ENCODE peak calls at places on chromosome 7, in eight cellular contexts. W is AG10803; F is CD8-positive, alpha-beta T cell; J is mesothelial cell of epicardium; U is A549; G is IMR-90; E is Panc1; K is MM.1S. H is an unnamed sample.

GRCh38 chr7:15753834-15754600 is 67.5 kb upstream of the MEOX2 start:
- DNase-seq in K (no peak), U (no peak), E (no peak), J (no peak), G (no peak), W (peak), F (no peak), H (no peak)

GRCh38 chr7:101162551-101163280 is 2.7 kb downstream of the VGF start:
- DNase-seq in G (peak), E (no peak), J (peak), K (no peak), U (no peak), F (no peak), W (peak), H (no peak)

GRCh38 chr7:45055016-45055415 is 33.8 kb downstream of the NACAD start:
- DNase-seq in W (no peak), J (no peak), E (no peak), K (no peak), U (no peak), F (no peak), G (no peak), H (no peak)

GRCh38 chr7:36390199-36391090 is 783 bp downstream of the ANLN start:
- DNase-seq in F (peak), W (peak), J (peak), U (peak), G (peak), E (peak), K (peak), H (peak)

GRCh38 chr7:37484460-37485063 is 35.9 kb upstream of the ELMO1 start:
- DNase-seq in W (no peak), G (no peak), K (no peak), F (no peak), U (no peak), J (no peak), E (no peak), H (no peak)

GRCh38 chr7:26860361-26860760 is 4.0 kb downstream of the SKAP2 start:
- DNase-seq in E (peak), J (no peak), W (no peak), G (no peak), U (no peak), F (no peak), K (no peak), H (no peak)

GRCh38 chr7:47988496-47989386 is 9.3 kb upstream of the HUS1 start:
- DNase-seq in W (no peak), K (peak), F (no peak), E (no peak), U (peak), G (peak), J (no peak), H (no peak)

GRCh38 chr7:12410523-12410922 is 6.9 kb upstream of the VWDE start:
- DNase-seq in J (no peak), W (no peak), U (no peak), F (no peak), K (no peak), G (no peak), E (no peak), H (no peak)

GRCh38 chr7:67950321-67951083 is 953.9 kb downstream of the TYW1 start:
- DNase-seq in U (no peak), E (no peak), F (no peak), W (peak), K (no peak), J (no peak), G (no peak), H (no peak)

GRCh38 chr7:159099711-159100231 is 44.9 kb downstream of the VIPR2 start:
- DNase-seq in J (no peak), W (no peak), E (no peak), F (peak), G (no peak), K (no peak), U (no peak), H (peak)

GRCh38 chr7:27248911-27249723 is 6.5 kb downstream of the EVX1 start:
- DNase-seq in J (no peak), E (no peak), U (no peak), G (no peak), K (no peak), F (no peak), W (peak), H (no peak)

GRCh38 chr7:93715234-93715633 is 140.7 kb upstream of the CALCR start:
- DNase-seq in F (no peak), J (no peak), K (no peak), W (peak), U (peak), E (peak), G (peak), H (peak)

GRCh38 chr7:46685051-46685450 is 764.0 kb upstream of the IGFBP3 start:
- DNase-seq in U (no peak), K (no peak), F (no peak), J (no peak), E (no peak), G (no peak), W (no peak), H (no peak)

GRCh38 chr7:55004579-55004978 is 14.2 kb upstream of the EGFR start:
- DNase-seq in F (no peak), K (no peak), E (no peak), G (no peak), U (no peak), W (no peak), J (no peak), H (no peak)

GRCh38 chr7:135946289-135947055 is 30.7 kb downstream of the MTPN start:
- DNase-seq in F (no peak), K (no peak), U (no peak), W (no peak), J (no peak), E (no peak), G (no peak), H (no peak)

GRCh38 chr7:82549616-82550285 is 106.2 kb upstream of the CACNA2D1 start:
- DNase-seq in J (no peak), G (no peak), U (no peak), W (no peak), F (no peak), E (no peak), K (no peak), H (no peak)

GRCh38 chr7:134126126-134126525 is 1.0 kb upstream of the LRGUK start:
- DNase-seq in K (no peak), F (no peak), G (no peak), E (no peak), W (no peak), J (no peak), U (no peak), H (no peak)

GRCh38 chr7:155534691-155535090 is 11.7 kb downstream of the CNPY1 start:
- DNase-seq in U (no peak), F (no peak), E (no peak), J (no peak), W (no peak), K (no peak), G (no peak), H (no peak)

GRCh38 chr7:35241431-35241830 is 12.5 kb downstream of the TBX20 start:
- DNase-seq in F (no peak), K (no peak), J (no peak), W (no peak), E (no peak), G (no peak), U (no peak), H (no peak)

GRCh38 chr7:155844019-155844453 is 31.8 kb upstream of the SHH start:
- DNase-seq in U (peak), J (no peak), E (no peak), K (no peak), G (no peak), F (no peak), W (no peak), H (no peak)

GRCh38 chr7:70458195-70458695 is 673.7 kb upstream of the GALNT17 start:
- DNase-seq in E (no peak), W (no peak), K (no peak), G (no peak), U (no peak), F (no peak), J (no peak), H (no peak)

GRCh38 chr7:128735433-128735832 is 3.7 kb upstream of the CALU start:
- DNase-seq in U (no peak), F (no peak), G (no peak), W (no peak), J (no peak), E (no peak), K (no peak), H (no peak)

GRCh38 chr7:46352335-46352954 is 431.4 kb upstream of the IGFBP3 start:
- DNase-seq in E (peak), G (peak), U (peak), F (peak), W (peak), K (peak), J (no peak), H (no peak)

GRCh38 chr7:85065306-85065705 is 121.5 kb downstream of the SEMA3D start:
- DNase-seq in F (no peak), G (peak), E (no peak), J (no peak), K (no peak), U (no peak), W (peak), H (no peak)

DNA sequence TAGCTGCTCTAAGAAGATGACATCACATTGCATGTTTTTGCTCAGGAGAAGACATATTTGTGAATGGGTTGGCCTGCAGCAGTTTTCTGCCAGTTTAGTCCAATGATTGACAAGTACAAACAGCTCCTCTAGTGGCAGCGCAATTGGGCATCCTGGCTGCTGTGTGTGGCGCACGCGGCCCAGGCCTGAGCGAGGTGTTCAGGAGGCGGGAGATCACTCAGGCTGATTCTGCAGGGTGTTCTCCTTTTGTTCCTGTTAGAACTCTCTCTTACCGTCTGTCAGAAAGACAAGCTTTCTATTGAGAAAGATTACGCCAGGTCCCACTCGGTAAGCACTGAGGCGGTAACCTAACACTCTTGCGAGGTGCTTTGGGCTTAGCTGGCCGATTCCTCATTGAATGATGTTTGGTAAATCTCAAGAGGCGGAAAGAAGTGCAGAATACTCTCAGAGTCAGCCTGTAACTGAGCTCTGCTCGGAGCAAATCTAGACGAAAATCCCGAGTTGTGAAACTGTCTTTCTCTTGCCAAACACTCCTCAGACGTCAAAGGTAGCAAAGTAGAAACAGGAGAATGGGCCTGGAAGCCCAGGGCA is 219.2 kb upstream of the BMPER start:
- DNase-seq in F (no peak), J (no peak), K (no peak), W (no peak), E (no peak), U (no peak), G (no peak), H (no peak)
- TF ChIP-seq CTCF in F (no peak), J (no peak), K (no peak), W (no peak), E (no peak), U (no peak), G (no peak), H (peak)

GRCh38 chr7:127501817-127502216 is 83.6 kb downstream of the GCC1 start:
- DNase-seq in E (no peak), G (no peak), F (no peak), U (no peak), J (no peak), K (no peak), W (no peak), H (no peak)

DNA sequence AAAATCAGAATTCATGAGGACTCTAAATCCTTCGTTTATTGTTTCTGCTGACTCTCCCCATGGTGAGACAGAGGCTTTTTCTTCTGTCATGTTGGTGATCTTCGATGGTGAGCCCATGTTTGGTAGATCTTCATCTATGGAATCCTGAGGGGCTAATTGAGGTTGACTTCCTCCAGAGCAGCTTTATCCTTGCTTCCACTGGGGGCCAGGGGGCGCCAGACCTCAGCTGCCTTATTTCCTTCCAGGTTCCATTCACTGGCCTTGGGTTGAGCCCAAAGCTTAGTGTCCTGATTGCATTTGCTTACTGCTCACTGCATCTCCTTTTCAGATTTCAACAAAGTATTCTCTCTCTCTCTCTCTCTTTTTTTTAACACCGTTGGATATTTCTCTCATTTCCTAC is 80.7 kb downstream of the GCC1 start:
- DNase-seq in W (peak), G (peak), K (peak), U (no peak), J (no peak), F (peak), E (no peak), H (peak)
- TF ChIP-seq CTCF in W (peak), G (peak), K (peak), U (peak), J (no peak), F (peak), E (peak), H (peak)

GRCh38 chr7:124996778-124997177 is 67.2 kb upstream of the POT1 start:
- DNase-seq in F (no peak), G (no peak), U (no peak), E (peak), W (peak), K (no peak), J (no peak), H (peak)
- TF ChIP-seq CTCF in F (no peak), G (no peak), U (peak), E (peak), W (no peak), K (no peak), J (no peak), H (peak)

DNA sequence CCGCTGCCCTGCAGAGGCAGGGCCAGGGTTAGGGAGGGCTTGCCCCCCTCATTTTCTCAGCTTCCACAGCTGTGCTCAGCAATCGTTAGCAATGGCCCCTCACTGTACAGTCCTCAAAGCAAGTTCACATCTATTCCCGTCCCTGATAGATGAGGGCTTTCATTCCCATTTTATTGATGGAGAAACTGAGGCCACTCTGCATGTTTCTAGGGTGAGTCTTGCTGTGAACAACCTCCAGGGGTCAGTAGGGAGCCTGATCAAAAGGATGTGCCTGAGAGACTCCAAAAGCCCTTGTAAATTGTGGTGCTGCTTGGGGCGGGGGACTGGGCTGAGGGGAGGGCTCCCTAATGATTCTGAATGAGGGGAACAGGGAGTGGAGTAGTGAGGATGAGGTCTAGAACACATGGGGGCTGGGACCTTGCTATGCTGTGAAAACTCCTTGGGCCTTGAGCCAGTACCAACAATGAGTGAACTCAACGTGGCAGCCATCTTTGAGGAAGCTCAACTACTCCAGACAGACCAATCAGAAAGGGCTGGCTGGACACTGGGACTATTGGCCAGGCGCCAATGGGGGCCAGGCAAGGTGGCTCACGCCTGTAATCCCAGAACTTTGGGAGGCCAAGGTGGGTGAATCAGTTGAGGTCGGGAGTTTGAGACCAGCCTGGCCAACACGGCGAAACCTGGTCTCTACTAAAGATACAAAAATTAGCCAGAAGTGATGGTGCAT is 6.7 kb upstream of the GRIFIN start:
- DNase-seq in K (no peak), G (no peak), J (no peak), F (no peak), U (no peak), W (no peak), E (no peak), H (no peak)
- TF ChIP-seq CTCF in K (no peak), G (no peak), J (no peak), F (no peak), U (peak), W (no peak), E (no peak), H (peak)

DNA sequence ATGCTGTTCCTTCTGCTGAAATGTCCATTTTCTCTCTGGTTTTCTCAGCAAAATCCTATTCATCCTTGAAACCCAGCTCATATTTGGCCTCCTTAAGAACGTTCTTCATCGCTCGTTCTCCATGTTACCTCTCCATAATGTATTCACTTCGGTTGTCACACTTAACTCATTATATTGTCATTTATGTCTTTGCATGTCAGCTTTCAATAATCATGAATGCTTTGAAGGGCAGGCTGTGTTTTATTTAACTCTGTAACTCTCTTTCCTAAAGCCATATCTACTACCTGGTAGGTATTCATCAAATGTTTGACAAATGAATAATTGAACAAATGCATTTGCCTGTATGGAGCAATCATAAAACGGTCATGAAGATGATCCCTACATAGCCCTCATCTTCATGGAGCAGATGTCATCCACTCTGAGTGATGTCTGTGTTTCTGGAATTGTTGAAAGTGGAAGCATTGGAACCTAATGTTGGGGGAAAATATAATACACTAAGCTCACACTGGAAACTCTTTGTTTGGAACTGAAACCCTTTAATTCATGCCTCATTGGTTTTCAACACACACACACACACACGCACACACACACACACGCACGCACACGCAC is 303.4 kb downstream of the PLXNA4 start:
- DNase-seq in J (no peak), E (no peak), K (no peak), G (no peak), F (no peak), W (no peak), U (no peak), H (no peak)
- TF ChIP-seq CTCF in J (no peak), E (no peak), K (no peak), G (no peak), F (no peak), W (no peak), U (no peak), H (no peak)

DNA sequence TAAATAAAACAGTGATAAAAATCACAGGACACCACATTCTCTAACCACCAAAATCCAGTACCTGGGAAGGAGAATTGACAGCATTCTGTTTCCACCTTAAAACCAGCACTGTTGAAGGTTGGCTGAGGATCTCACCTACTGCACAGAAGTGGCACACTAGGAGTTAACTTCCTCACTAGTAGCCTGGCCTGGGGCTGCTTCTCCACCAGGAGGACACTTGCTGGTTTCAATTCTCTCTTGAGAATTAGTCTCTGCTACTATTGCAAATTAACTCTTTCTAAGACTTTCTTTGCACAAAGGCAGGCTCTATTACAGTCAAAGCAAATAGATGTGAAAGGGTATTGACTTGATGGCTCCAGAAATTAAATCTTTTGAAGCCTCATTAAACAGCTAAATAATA is 2.3 kb upstream of the CTTNBP2 start:
- DNase-seq in G (peak), W (no peak), J (no peak), U (no peak), F (no peak), K (peak), E (no peak), H (peak)
- TF ChIP-seq CTCF in G (peak), W (no peak), J (no peak), U (no peak), F (no peak), K (peak), E (no peak), H (peak)

DNA sequence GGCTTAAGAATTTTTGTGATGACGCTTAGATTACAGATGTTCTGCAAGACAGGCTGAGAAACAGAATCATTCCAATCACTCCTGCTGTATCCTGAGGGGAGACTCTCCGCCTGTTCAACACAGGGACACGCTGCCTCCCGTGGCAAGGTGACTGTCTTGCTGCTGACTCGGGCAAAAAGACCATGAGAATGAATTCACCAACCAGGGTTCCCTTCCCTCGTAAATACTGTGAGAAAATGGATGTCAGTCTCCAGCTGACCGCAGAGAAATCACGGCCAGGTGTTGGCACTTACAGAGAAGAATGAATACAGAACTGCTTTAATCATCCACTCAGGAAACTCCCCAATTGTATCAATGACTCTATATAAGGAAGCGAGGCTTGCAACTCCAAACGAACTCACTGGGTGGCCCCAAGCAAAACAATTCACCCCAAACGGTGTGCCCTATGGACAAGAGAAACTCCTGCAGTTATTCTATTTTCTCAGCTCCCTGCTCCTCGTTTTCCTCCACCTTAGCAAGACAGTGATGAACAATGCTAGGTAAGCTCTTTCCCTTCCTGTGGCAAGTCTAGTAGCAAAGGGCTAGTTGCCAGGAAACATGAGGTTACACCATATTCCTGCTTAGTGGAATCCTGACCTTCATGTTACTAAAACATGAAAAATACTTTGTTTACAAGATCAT is 22.8 kb downstream of the GNA12 start:
- DNase-seq in W (peak), K (peak), J (no peak), U (peak), G (peak), E (no peak), F (no peak), H (no peak)
- TF ChIP-seq CTCF in W (peak), K (peak), J (no peak), U (no peak), G (no peak), E (no peak), F (no peak), H (no peak)